ENCODE peak calls at places on chromosomes 6 and 20, in ten cellular contexts. K is SJSA1; B is ovary; A is neuronal stem cell; D is GM19239; G is activated CD8-positive, alpha-beta memory T cell treated with anti-CD3 and anti-CD28 coated beads, Interleukin-2, amount 50 U/mL, for 4 hours; Q is aorta; L is left cardiac atrium; V is activated T-cell treated with anti-CD3 and anti-CD28 coated beads for 1 hour; F is AG08396. X is an unnamed sample.

GRCh38 chr6:100370265-100370664 is 94.5 kb downstream of the SIM1 start:
- DNase-seq in K (no peak), B (no peak), A (no peak), D (no peak), G (no peak), Q (no peak), L (no peak), V (no peak), F (no peak), X (no peak)

GRCh38 chr6:90413867-90414266 is 117.2 kb upstream of the BACH2 start:
- DNase-seq in K (no peak), B (peak; percentile 68), A (no peak), D (no peak), G (peak; percentile 79), Q (no peak), L (peak; percentile 39), V (peak; percentile 57), F (peak; percentile 18), X (no peak)

GRCh38 chr6:37182736-37183590 is 13.0 kb downstream of the PIM1 start:
- DNase-seq in K (no peak), B (no peak), A (no peak), D (no peak), G (peak; percentile 54), Q (no peak), L (peak; percentile 50), V (peak; percentile 24), F (no peak), X (no peak)

GRCh38 chr20:4091332-4092135 is 76.2 kb upstream of the RNF24 start:
- DNase-seq in K (peak; percentile 35), B (peak; percentile 78), A (peak; percentile 56), D (no peak), G (peak; percentile 31), Q (peak; percentile 89), L (peak; percentile 62), V (peak; percentile 21), F (peak; percentile 73), X (no peak)

GRCh38 chr6:97865612-97866011 is 582.6 kb upstream of the MMS22L start:
- DNase-seq in K (no peak), B (no peak), A (no peak), D (no peak), G (no peak), Q (no peak), L (no peak), V (no peak), F (no peak), X (no peak)

GRCh38 chr6:148064406-148065134 is 278.1 kb upstream of the SASH1 start:
- DNase-seq in K (peak; percentile 95), B (no peak), A (no peak), D (no peak), G (no peak), Q (no peak), L (no peak), V (no peak), F (peak; percentile 28), X (no peak)

GRCh38 chr6:39599341-39599740 is 125.9 kb downstream of the KIF6 start:
- DNase-seq in K (no peak), B (no peak), A (no peak), D (no peak), G (no peak), Q (no peak), L (no peak), V (no peak), F (no peak), X (no peak)

GRCh38 chr20:38167851-38168760 is 3.0 kb upstream of the TGM2 start:
- DNase-seq in K (peak; percentile 70), B (no peak), A (no peak), D (no peak), G (no peak), Q (peak; percentile 95), L (peak; percentile 90), V (no peak), F (peak; percentile 67), X (no peak)

GRCh38 chr20:22928679-22929078 is 106.4 kb upstream of the SSTR4 start:
- DNase-seq in K (no peak), B (no peak), A (no peak), D (no peak), G (no peak), Q (no peak), L (no peak), V (no peak), F (no peak), X (no peak)

GRCh38 chr6:20708367-20709124 is 174.3 kb downstream of the CDKAL1 start:
- DNase-seq in K (no peak), B (no peak), A (no peak), D (no peak), G (no peak), Q (no peak), L (no peak), V (no peak), F (peak; percentile 5), X (no peak)

GRCh38 chr6:119173249-119174084 is 95.0 kb upstream of the FAM184A start:
- DNase-seq in K (no peak), B (no peak), A (no peak), D (no peak), G (no peak), Q (no peak), L (no peak), V (no peak), F (no peak), X (no peak)

GRCh38 chr20:17995967-17996819 is 27.4 kb downstream of the MGME1 start:
- DNase-seq in K (peak; percentile 45), B (no peak), A (peak; percentile 41), D (peak; percentile 36), G (no peak), Q (no peak), L (no peak), V (no peak), F (peak; percentile 71), X (no peak)

X was measured in smooth muscle cell of the brain vasculature.